ENCODE peak calls at places on chromosomes 7 and 10, in eight cellular contexts. H is stimulated activated CD8-positive, alpha-beta memory T cell treated with anti-CD3 and anti-CD28 coated beads, Interleukin-4, amount 100 ng/mL, for 1 hour; F is transverse colon; B is frontal cortex; G is OCI-M1; C is ecto neural progenitor cell; V is mucosa of descending colon; M is astrocyte. N is an unnamed sample.

GRCh38 chr10:42943025-42943818 is 133.6 kb upstream of the RET start:
- DNase-seq in H (no peak), F (no peak), B (no peak), G (no peak), C (peak; percentile 30), V (no peak), M (no peak), N (no peak)

GRCh38 chr7:22594020-22594419 is 94.0 kb upstream of the STEAP1B start:
- DNase-seq in H (no peak), F (no peak), B (no peak), G (no peak), C (no peak), V (no peak), M (no peak), N (no peak)

GRCh38 chr10:124678566-124679240 is 65.5 kb downstream of the FAM53B start:
- DNase-seq in H (no peak), F (no peak), B (no peak), G (no peak), C (no peak), V (no peak), M (no peak), N (no peak)

GRCh38 chr10:27804136-27804535 is 58.5 kb upstream of the MKX start:
- DNase-seq in H (no peak), F (no peak), B (no peak), G (no peak), C (no peak), V (no peak), M (no peak), N (no peak)

GRCh38 chr7:78437118-78437517 is 638.5 kb downstream of the PHTF2 start:
- DNase-seq in H (no peak), F (no peak), B (no peak), G (no peak), C (no peak), V (no peak), M (peak; percentile 60), N (no peak)

GRCh38 chr10:25639646-25640045 is 294.4 kb upstream of the MYO3A start:
- DNase-seq in H (no peak), F (no peak), B (no peak), G (peak; percentile 2), C (no peak), V (no peak), M (peak; percentile 1), N (no peak)

GRCh38 chr7:6578114-6579084 is 1.1 kb downstream of the ZDHHC4 start:
- DNase-seq in H (no peak), F (no peak), B (no peak), G (no peak), C (no peak), V (peak; percentile 34), M (no peak), N (no peak)

GRCh38 chr7:158273138-158273651 is 314.4 kb downstream of the PTPRN2 start:
- DNase-seq in H (no peak), F (no peak), B (no peak), G (no peak), C (no peak), V (no peak), M (no peak), N (no peak)

GRCh38 chr7:36153571-36154097 is 580 bp downstream of the EEPD1 start:
- DNase-seq in H (no peak), F (no peak), B (no peak), G (no peak), C (no peak), V (no peak), M (no peak), N (peak; percentile 1)

GRCh38 chr7:116977172-116977571 is 23.9 kb downstream of the ST7 start:
- DNase-seq in H (no peak), F (no peak), B (no peak), G (no peak), C (no peak), V (no peak), M (peak; percentile 77), N (no peak)

GRCh38 chr7:121447191-121447920 is 51.2 kb upstream of the FAM3C start:
- DNase-seq in H (no peak), F (no peak), B (no peak), G (no peak), C (no peak), V (no peak), M (no peak), N (no peak)

GRCh38 chr10:4865945-4866661 is 40.1 kb downstream of the AKR1E2 start:
- DNase-seq in H (no peak), F (no peak), B (no peak), G (peak; percentile 71), C (no peak), V (no peak), M (no peak), N (no peak)

GRCh38 chr7:22447759-22448158 is 52.2 kb downstream of the STEAP1B start:
- DNase-seq in H (no peak), F (no peak), B (no peak), G (no peak), C (no peak), V (no peak), M (no peak), N (no peak)

GRCh38 chr10:97759157-97759980 is 12.4 kb downstream of the SFRP5 start:
- DNase-seq in H (peak; percentile 23), F (peak; percentile 53), B (peak; percentile 86), G (peak; percentile 85), C (peak; percentile 84), V (peak; percentile 73), M (peak; percentile 22), N (peak; percentile 68)

GRCh38 chr7:43876266-43876665 is 6.9 kb upstream of the MRPS24 start:
- DNase-seq in H (no peak), F (no peak), B (no peak), G (no peak), C (no peak), V (no peak), M (no peak), N (no peak)

GRCh38 chr10:69974551-69975155 is 78.0 kb upstream of the MACROH2A2 start:
- DNase-seq in H (no peak), F (no peak), B (no peak), G (no peak), C (no peak), V (no peak), M (peak; percentile 77), N (no peak)

GRCh38 chr10:129909080-129909479 is 55.0 kb downstream of the EBF3 start:
- DNase-seq in H (no peak), F (no peak), B (no peak), G (no peak), C (no peak), V (no peak), M (no peak), N (no peak)

GRCh38 chr7:69115788-69116187 is 482.5 kb upstream of the AUTS2 start:
- DNase-seq in H (no peak), F (no peak), B (no peak), G (no peak), C (no peak), V (no peak), M (peak; percentile 65), N (peak; percentile 3)

GRCh38 chr10:9075420-9075819 is 1020.9 kb downstream of the GATA3 start:
- DNase-seq in H (no peak), F (no peak), B (no peak), G (peak; percentile 38), C (no peak), V (no peak), M (no peak), N (no peak)

GRCh38 chr7:81534996-81535395 is 234.9 kb downstream of the HGF start:
- DNase-seq in H (no peak), F (no peak), B (no peak), G (no peak), C (no peak), V (no peak), M (peak; percentile 20), N (no peak)

GRCh38 chr10:129094813-129095212 is 372.2 kb upstream of the MGMT start:
- DNase-seq in H (no peak), F (no peak), B (no peak), G (no peak), C (no peak), V (no peak), M (no peak), N (no peak)

GRCh38 chr7:111374027-111374426 is 188.3 kb downstream of the IMMP2L start:
- DNase-seq in H (no peak), F (no peak), B (no peak), G (no peak), C (no peak), V (no peak), M (no peak), N (no peak)

GRCh38 chr10:6494934-6495592 is 85.0 kb downstream of the PRKCQ start:
- DNase-seq in H (no peak), F (no peak), B (no peak), G (no peak), C (no peak), V (no peak), M (no peak), N (no peak)

GRCh38 chr10:12547301-12547771 is 198.0 kb downstream of the CAMK1D start:
- DNase-seq in H (no peak), F (no peak), B (no peak), G (no peak), C (no peak), V (no peak), M (no peak), N (no peak)

GRCh38 chr10:16896993-16897392 is 79.8 kb upstream of the RSU1 start:
- DNase-seq in H (no peak), F (no peak), B (no peak), G (no peak), C (no peak), V (no peak), M (no peak), N (no peak)

GRCh38 chr7:78777844-78778243 is 675.6 kb downstream of the MAGI2 start:
- DNase-seq in H (no peak), F (no peak), B (no peak), G (no peak), C (no peak), V (no peak), M (peak; percentile 6), N (no peak)

GRCh38 chr10:14024349-14025202 is 306.1 kb downstream of the FRMD4A start:
- DNase-seq in H (no peak), F (peak; percentile 21), B (no peak), G (no peak), C (no peak), V (no peak), M (no peak), N (no peak)

GRCh38 chr7:50308301-50309129 is 4.0 kb downstream of the IKZF1 start:
- DNase-seq in H (no peak), F (no peak), B (no peak), G (peak; percentile 26), C (no peak), V (no peak), M (no peak), N (no peak)

GRCh38 chr7:76329479-76329878 is 27.0 kb downstream of the HSPB1 start:
- DNase-seq in H (no peak), F (no peak), B (no peak), G (no peak), C (no peak), V (no peak), M (no peak), N (no peak)

GRCh38 chr7:105448181-105448580 is 59.5 kb upstream of the SRPK2 start:
- DNase-seq in H (no peak), F (no peak), B (no peak), G (no peak), C (no peak), V (no peak), M (no peak), N (no peak)

GRCh38 chr10:70190102-70190501 is 19.8 kb upstream of the SAR1A start:
- DNase-seq in H (no peak), F (no peak), B (no peak), G (no peak), C (no peak), V (no peak), M (no peak), N (no peak)

GRCh38 chr10:86261933-86262665 is 104.5 kb downstream of the GRID1 start:
- DNase-seq in H (no peak), F (no peak), B (no peak), G (peak; percentile 68), C (peak; percentile 55), V (no peak), M (no peak), N (no peak)

GRCh38 chr10:6770846-6771245 is 190.8 kb upstream of the PRKCQ start:
- DNase-seq in H (no peak), F (no peak), B (no peak), G (no peak), C (no peak), V (no peak), M (peak; percentile 2), N (no peak)

GRCh38 chr10:103493362-103493871 is at the start of gene NEURL1:
- DNase-seq in H (no peak), F (no peak), B (peak; percentile 63), G (no peak), C (peak; percentile 81), V (peak; percentile 33), M (no peak), N (peak; percentile 66)

N was measured in neuronal stem cell.